ENCODE peak calls at places on chromosomes 5 and 9, in eight cellular contexts. Q is activated gamma-delta T cell treated with anti-CD3 and anti-CD28 coated beads, Interleukin-2, amount 50 U/mL, for 16 hours; H is cardiac septum; Y is NCI-H510A treated with DMSO at 0.1 percent for 48 hours; O is sigmoid colon; I is GM23248; E is NCI-H774; S is activated naive CD4-positive, alpha-beta T cell treated with anti-CD3 and anti-CD28 coated beads, Interleukin-2, amount 50 U/mL, for 16 hours. V is an unnamed sample.

GRCh38 chr5:36552626-36553393 is 53.6 kb upstream of the SLC1A3 start:
- DNase-seq in O (no peak), Q (no peak), Y (no peak), S (no peak), E (no peak), I (peak), H (no peak), V (no peak)

GRCh38 chr5:138354926-138355378 is 2.5 kb downstream of the KDM3B start:
- DNase-seq in H (no peak), E (no peak), Q (peak), S (peak), Y (peak), O (no peak), I (peak), V (no peak)

GRCh38 chr9:38339496-38339895 is 53.0 kb upstream of the ALDH1B1 start:
- DNase-seq in E (no peak), Y (no peak), S (no peak), Q (no peak), I (peak), O (no peak), H (no peak), V (no peak)

GRCh38 chr5:175824621-175825020 is 46.8 kb upstream of the CPLX2 start:
- DNase-seq in O (no peak), I (no peak), Q (no peak), Y (peak), S (no peak), H (no peak), E (no peak), V (no peak)

GRCh38 chr5:74382864-74383618 is 257.5 kb downstream of the ENC1 start:
- DNase-seq in H (no peak), Y (no peak), I (peak), O (peak), Q (no peak), E (no peak), S (no peak), V (no peak)

GRCh38 chr5:53882637-53883036 is 322.2 kb downstream of the NDUFS4 start:
- DNase-seq in E (no peak), H (no peak), I (peak), Y (no peak), Q (no peak), S (no peak), O (no peak), V (no peak)

GRCh38 chr5:58460727-58461286 is 921 bp upstream of the PLK2 start:
- DNase-seq in I (peak), E (peak), Q (peak), S (peak), O (peak), Y (peak), H (peak), V (peak)

GRCh38 chr9:131801811-131802210 is 61.9 kb upstream of the RAPGEF1 start:
- DNase-seq in Q (no peak), I (no peak), Y (no peak), O (no peak), S (no peak), E (no peak), H (no peak), V (no peak)

GRCh38 chr5:153552886-153553285 is 62.4 kb downstream of the GRIA1 start:
- DNase-seq in O (no peak), E (no peak), Y (no peak), Q (no peak), H (no peak), I (no peak), S (no peak), V (no peak)

GRCh38 chr9:116661037-116661954 is 25.8 kb upstream of the TRIM32 start:
- DNase-seq in E (peak), I (peak), Q (no peak), O (no peak), S (no peak), Y (peak), H (no peak), V (no peak)

GRCh38 chr5:66989286-66989685 is 207.3 kb downstream of the CD180 start:
- DNase-seq in E (no peak), S (no peak), O (no peak), H (no peak), Q (no peak), I (peak), Y (no peak), V (no peak)

GRCh38 chr5:61931236-61931635 is 374.8 kb upstream of the KIF2A start:
- DNase-seq in E (no peak), Y (no peak), S (no peak), H (no peak), O (no peak), Q (no peak), I (no peak), V (no peak)

GRCh38 chr9:114501786-114502682 is 3.2 kb downstream of the WHRN start:
- DNase-seq in I (peak), E (no peak), S (no peak), Q (no peak), O (no peak), Y (peak), H (no peak), V (peak)

GRCh38 chr9:91905958-91906585 is 44.0 kb downstream of the ROR2 start:
- DNase-seq in I (no peak), O (no peak), Q (peak), E (no peak), S (no peak), Y (no peak), H (peak), V (no peak)

GRCh38 chr5:73280821-73281746 is 108.1 kb downstream of the TMEM174 start:
- DNase-seq in O (no peak), H (no peak), S (no peak), I (peak), Q (no peak), Y (peak), E (peak), V (no peak)

GRCh38 chr5:34053571-34054271 is 10.7 kb upstream of the C1QTNF3 start:
- DNase-seq in Q (no peak), H (no peak), S (no peak), I (peak), O (no peak), Y (no peak), E (no peak), V (no peak)

GRCh38 chr5:91182763-91183162 is 200.4 kb downstream of the ARRDC3 start:
- DNase-seq in E (no peak), S (no peak), Q (no peak), Y (no peak), O (no peak), I (peak), H (no peak), V (no peak)

GRCh38 chr9:18255747-18256146 is 218.2 kb upstream of the ADAMTSL1 start:
- DNase-seq in H (no peak), S (no peak), I (peak), E (no peak), Y (no peak), Q (no peak), O (no peak), V (no peak)

GRCh38 chr5:143657814-143658395 is 154.1 kb upstream of the HMHB1 start:
- DNase-seq in H (no peak), I (no peak), S (no peak), O (no peak), Y (peak), E (peak), Q (no peak), V (no peak)

GRCh38 chr5:57834829-57835554 is 352.4 kb upstream of the ACTBL2 start:
- DNase-seq in S (no peak), H (no peak), E (no peak), O (no peak), I (no peak), Q (no peak), Y (peak), V (no peak)

GRCh38 chr5:45029553-45029952 is 220.8 kb downstream of the MRPS30 start:
- DNase-seq in E (no peak), I (no peak), Y (no peak), O (no peak), H (no peak), S (no peak), Q (no peak), V (no peak)

GRCh38 chr5:181246276-181247050 is 2.8 kb upstream of the RACK1 start:
- DNase-seq in Y (no peak), H (peak), Q (peak), E (no peak), S (peak), O (peak), I (peak), V (peak)

GRCh38 chr9:116656977-116657376 is 30.1 kb upstream of the TRIM32 start:
- DNase-seq in O (no peak), Q (no peak), I (peak), H (no peak), Y (no peak), E (no peak), S (no peak), V (no peak)

GRCh38 chr9:21326526-21327139 is 8.6 kb downstream of the KLHL9 start:
- DNase-seq in O (no peak), Q (no peak), S (no peak), E (peak), H (no peak), I (peak), Y (peak), V (no peak)

GRCh38 chr5:134128648-134128995 is 14.1 kb downstream of the TCF7 start:
- DNase-seq in H (no peak), Y (no peak), Q (no peak), I (no peak), O (no peak), E (no peak), S (no peak), V (no peak)

V was measured in dorsolateral prefrontal cortex.